ENCODE peak calls at places on chromosomes 12 and 14, in ten cellular contexts. F is RPMI7951, M is C1 segment of cervical spinal cord, G is NCI-H2227 treated with DMSO at 0.1 percent for 48 hours, J is AG09309, X is left ventricle myocardium inferior, T is H9, B is GM23248, C is NAMALWA, P is nucleus accumbens. Z is an unnamed sample.

GRCh38 chr14:75279153-75279738 is 618 bp downstream of the FOS start:
- DNase-seq in B (peak; percentile 83), J (no peak), C (peak; percentile 36), G (peak; percentile 78), P (peak; percentile 47), M (peak; percentile 70), T (no peak), F (peak; percentile 45), X (peak; percentile 80), Z (peak; percentile 41)

GRCh38 chr14:74049886-74050495 is 30.8 kb downstream of the BBOF1 start:
- DNase-seq in T (no peak), C (no peak), M (no peak), X (no peak), G (no peak), J (no peak), F (no peak), P (no peak), B (peak; percentile 7), Z (no peak)

GRCh38 chr14:47186491-47186890 is 488.9 kb downstream of the MDGA2 start:
- DNase-seq in G (no peak), P (no peak), C (no peak), F (no peak), T (no peak), M (no peak), X (no peak), B (peak; percentile 31), J (no peak), Z (no peak)

GRCh38 chr12:89307665-89308253 is 44.5 kb downstream of the DUSP6 start:
- DNase-seq in G (no peak), P (no peak), B (no peak), J (no peak), M (no peak), X (no peak), F (no peak), T (no peak), C (no peak), Z (no peak)

GRCh38 chr14:37622231-37622923 is 26.9 kb downstream of the TTC6 start:
- DNase-seq in F (no peak), J (no peak), T (peak; percentile 60), P (no peak), C (no peak), G (no peak), M (no peak), B (peak; percentile 37), X (no peak), Z (no peak)

GRCh38 chr14:32358781-32359180 is 29.7 kb downstream of the AKAP6 start:
- DNase-seq in F (no peak), G (no peak), X (no peak), M (no peak), C (no peak), P (no peak), B (no peak), T (no peak), J (no peak), Z (no peak)

GRCh38 chr14:51921026-51921425 is 60.6 kb downstream of the GNG2 start:
- DNase-seq in X (no peak), G (no peak), B (no peak), F (no peak), M (no peak), C (no peak), T (no peak), P (no peak), J (no peak), Z (no peak)

GRCh38 chr12:121893901-121894540 is 5.4 kb downstream of the PSMD9 start:
- DNase-seq in M (no peak), T (peak; percentile 66), G (peak; percentile 6), X (no peak), C (peak; percentile 30), B (peak; percentile 85), P (no peak), J (no peak), F (peak; percentile 53), Z (no peak)

GRCh38 chr12:52280796-52281560 is 6.5 kb downstream of the KRT86 start:
- DNase-seq in P (no peak), J (peak; percentile 98), M (no peak), F (peak; percentile 95), X (peak; percentile 40), C (no peak), B (peak; percentile 98), G (no peak), T (no peak), Z (peak; percentile 18)

GRCh38 chr12:115312901-115313300 is 628.9 kb upstream of the TBX3 start:
- DNase-seq in T (no peak), P (no peak), J (no peak), M (no peak), X (no peak), F (no peak), G (no peak), C (no peak), B (no peak), Z (no peak)

GRCh38 chr12:51692016-51692415 is 101.0 kb downstream of the SCN8A start:
- DNase-seq in J (no peak), G (no peak), M (no peak), T (no peak), P (no peak), F (no peak), C (no peak), B (no peak), X (no peak), Z (peak; percentile 12)

GRCh38 chr12:94676011-94676709 is 25.8 kb upstream of the TMCC3 start:
- DNase-seq in C (peak; percentile 11), F (no peak), J (no peak), M (peak; percentile 27), T (no peak), P (no peak), G (no peak), X (peak; percentile 19), B (no peak), Z (peak; percentile 38)

GRCh38 chr12:52900166-52900895 is 4.5 kb downstream of the KRT8 start:
- DNase-seq in P (no peak), X (no peak), T (no peak), C (no peak), F (no peak), M (no peak), B (no peak), G (no peak), J (no peak), Z (no peak)

GRCh38 chr14:52929192-52929807 is 21.6 kb downstream of the FERMT2 start:
- DNase-seq in C (no peak), J (no peak), G (no peak), B (no peak), P (no peak), X (no peak), F (no peak), T (no peak), M (no peak), Z (no peak)

GRCh38 chr14:92625213-92625612 is 111.6 kb downstream of the RIN3 start:
- DNase-seq in G (no peak), J (peak; percentile 93), F (peak; percentile 95), C (no peak), M (no peak), B (peak; percentile 96), T (no peak), X (no peak), P (no peak), Z (no peak)

GRCh38 chr12:202081-202731 is 11.8 kb downstream of the SLC6A12 start:
- DNase-seq in T (peak; percentile 78), F (no peak), P (no peak), G (no peak), C (no peak), M (peak; percentile 24), B (no peak), J (no peak), X (no peak), Z (peak; percentile 32)

GRCh38 chr12:29200586-29200985 is 51.5 kb downstream of the FAR2 start:
- DNase-seq in J (no peak), C (no peak), B (no peak), F (no peak), G (no peak), M (no peak), T (no peak), P (no peak), X (no peak), Z (no peak)

GRCh38 chr14:55446833-55447232 is 6.4 kb upstream of the TBPL2 start:
- DNase-seq in G (no peak), C (no peak), J (peak; percentile 67), T (no peak), M (no peak), B (peak; percentile 93), X (no peak), F (peak; percentile 62), P (no peak), Z (no peak)

GRCh38 chr12:24738436-24738835 is 210.5 kb downstream of the BCAT1 start:
- DNase-seq in P (no peak), G (no peak), F (no peak), T (no peak), X (no peak), B (no peak), M (no peak), J (no peak), C (no peak), Z (no peak)

GRCh38 chr14:103721334-103722120 is 5.9 kb downstream of the ZFYVE21 start:
- DNase-seq in J (peak; percentile 7), T (no peak), P (no peak), X (no peak), F (no peak), C (no peak), B (peak; percentile 84), G (no peak), M (no peak), Z (no peak)

GRCh38 chr12:24011927-24012326 is 62.5 kb upstream of the SOX5 start:
- DNase-seq in P (no peak), F (no peak), M (no peak), T (no peak), B (no peak), J (no peak), X (no peak), C (no peak), G (no peak), Z (no peak)

GRCh38 chr14:76924363-76925151 is 98.3 kb downstream of the LRRC74A start:
- DNase-seq in F (no peak), P (peak; percentile 36), X (no peak), G (peak; percentile 87), M (peak; percentile 21), T (peak; percentile 95), C (peak; percentile 39), J (no peak), B (no peak), Z (no peak)

GRCh38 chr12:52141306-52141705 is 50.5 kb downstream of the KRT80 start:
- DNase-seq in T (peak; percentile 74), X (no peak), P (no peak), J (no peak), F (no peak), M (no peak), B (no peak), G (no peak), C (peak; percentile 50), Z (no peak)

GRCh38 chr14:59275668-59276067 is 87.2 kb downstream of the DAAM1 start:
- DNase-seq in X (no peak), M (no peak), P (no peak), J (no peak), G (no peak), B (peak; percentile 95), C (no peak), T (no peak), F (peak; percentile 85), Z (no peak)

GRCh38 chr12:24475337-24475736 is 473.6 kb downstream of the BCAT1 start:
- DNase-seq in C (no peak), T (no peak), G (no peak), X (no peak), B (no peak), F (no peak), M (no peak), P (no peak), J (no peak), Z (no peak)

GRCh38 chr12:87280356-87280755 is 748.8 kb downstream of the C12orf50 start:
- DNase-seq in T (no peak), C (peak; percentile 82), G (no peak), P (no peak), X (no peak), B (no peak), F (no peak), M (no peak), J (no peak), Z (no peak)

GRCh38 chr12:77572371-77572770 is 258.3 kb upstream of the NAV3 start:
- DNase-seq in C (no peak), P (no peak), T (no peak), F (no peak), B (no peak), X (no peak), J (no peak), G (no peak), M (no peak), Z (no peak)

GRCh38 chr14:69543341-69544249 is 31.1 kb downstream of the CCDC177 start:
- DNase-seq in M (peak; percentile 20), C (no peak), B (peak; percentile 86), G (peak; percentile 56), J (peak; percentile 33), T (peak; percentile 38), P (no peak), F (peak; percentile 92), X (no peak), Z (peak; percentile 17)

Z was measured in gastrocnemius medialis.